ENCODE peak calls at places on chromosomes 5 and 9, in seven cellular contexts. I is occipital lobe; C is keratinocyte; D is lung microvascular endothelial cell; Q is M059J; S is Calu3; W is activated T-helper 1 cell treated with anti-CD3 and anti-CD28 coated beads, Interleukin-2, amount 50 U/mL, for 16 hours. F is an unnamed sample.

GRCh38 chr9:109403116-109403515 is 82.3 kb upstream of the EPB41L4B start:
- DNase-seq in C (no peak), Q (peak), W (no peak), S (no peak), I (no peak), D (no peak), F (no peak)

GRCh38 chr9:115808695-115809094 is 344.9 kb upstream of the PAPPA start:
- DNase-seq in C (no peak), W (no peak), S (no peak), D (no peak), Q (peak), I (no peak), F (no peak)

GRCh38 chr9:132813115-132813784 is 64.8 kb downstream of the AK8 start:
- DNase-seq in Q (no peak), I (no peak), S (no peak), D (no peak), C (no peak), W (no peak), F (no peak)

GRCh38 chr5:159965031-159965837 is 43.7 kb upstream of the TTC1 start:
- DNase-seq in C (no peak), S (peak), I (no peak), Q (peak), W (no peak), D (peak), F (peak)

GRCh38 chr9:130446111-130446861 is 1.5 kb downstream of the ASS1 start:
- DNase-seq in S (no peak), W (no peak), C (no peak), I (no peak), Q (peak), D (no peak), F (no peak)

GRCh38 chr9:13770956-13771355 is 491.5 kb upstream of the MPDZ start:
- DNase-seq in W (no peak), Q (no peak), D (no peak), S (no peak), I (no peak), C (no peak), F (no peak)

GRCh38 chr5:101534486-101535110 is 631.5 kb upstream of the ST8SIA4 start:
- DNase-seq in Q (no peak), I (no peak), C (no peak), D (no peak), S (no peak), W (no peak), F (no peak)

GRCh38 chr5:133514456-133514855 is 97.9 kb downstream of the FSTL4 start:
- DNase-seq in C (no peak), I (no peak), W (no peak), D (no peak), Q (no peak), S (no peak), F (no peak)

GRCh38 chr9:128001411-128002298 is 20.9 kb upstream of the EEIG1 start:
- DNase-seq in I (no peak), C (no peak), W (no peak), Q (peak), S (peak), D (peak), F (no peak)

GRCh38 chr9:114525505-114525904 is 20.2 kb upstream of the WHRN start:
- DNase-seq in S (no peak), C (no peak), D (no peak), I (no peak), Q (peak), W (no peak), F (no peak)

GRCh38 chr5:72517961-72518690 is 10.9 kb upstream of the ZNF366 start:
- DNase-seq in D (peak), S (no peak), W (no peak), C (no peak), I (no peak), Q (peak), F (no peak)

GRCh38 chr5:1394881-1395860 is 50.1 kb downstream of the SLC6A3 start:
- DNase-seq in W (no peak), S (no peak), Q (no peak), C (no peak), D (no peak), I (no peak), F (no peak)

GRCh38 chr5:59923465-59923864 is 29.9 kb upstream of the PDE4D start:
- DNase-seq in W (no peak), S (peak), Q (peak), C (no peak), D (peak), I (no peak), F (no peak)

GRCh38 chr5:65769539-65769938 is 47.5 kb downstream of the NLN start:
- DNase-seq in W (no peak), D (peak), S (no peak), C (peak), I (no peak), Q (peak), F (no peak)

GRCh38 chr5:11527994-11528393 is 376.3 kb downstream of the CTNND2 start:
- DNase-seq in D (no peak), W (no peak), I (no peak), S (no peak), Q (no peak), C (no peak), F (no peak)

GRCh38 chr5:179313849-179314521 is 31.3 kb downstream of the ADAMTS2 start:
- DNase-seq in W (no peak), I (no peak), S (no peak), D (no peak), C (no peak), Q (peak), F (no peak)

GRCh38 chr5:9545301-9545958 is 445 bp downstream of the SEMA5A start:
- DNase-seq in D (no peak), I (no peak), C (no peak), S (no peak), W (no peak), Q (no peak), F (no peak)

GRCh38 chr9:98861881-98862501 is 54.5 kb downstream of the GALNT12 start:
- DNase-seq in W (no peak), D (no peak), I (no peak), C (no peak), Q (peak), S (no peak), F (no peak)

GRCh38 chr5:89338935-89339334 is 456.0 kb upstream of the MEF2C start:
- DNase-seq in D (no peak), Q (peak), I (no peak), W (no peak), C (no peak), S (no peak), F (no peak)

GRCh38 chr5:74233571-74233970 is 407.0 kb downstream of the ENC1 start:
- DNase-seq in C (no peak), I (no peak), W (no peak), S (no peak), D (no peak), Q (peak), F (no peak)

GRCh38 chr5:150517272-150518152 is 9.6 kb downstream of the NDST1 start:
- DNase-seq in C (no peak), W (no peak), S (peak), Q (peak), I (no peak), D (peak), F (no peak)

GRCh38 chr5:91030521-91031395 is 352.4 kb downstream of the ARRDC3 start:
- DNase-seq in W (no peak), D (no peak), C (no peak), I (no peak), S (no peak), Q (no peak), F (no peak)

GRCh38 chr5:155700333-155700732 is 626.6 kb upstream of the SGCD start:
- DNase-seq in W (no peak), Q (no peak), I (no peak), S (no peak), C (no peak), D (no peak), F (no peak)

GRCh38 chr9:105436753-105437152 is 11.1 kb upstream of the FSD1L start:
- DNase-seq in D (no peak), S (no peak), C (no peak), I (no peak), W (no peak), Q (no peak), F (no peak)

GRCh38 chr5:56190500-56190899 is 42.6 kb downstream of the ANKRD55 start:
- DNase-seq in D (peak), I (no peak), S (no peak), W (no peak), C (peak), Q (peak), F (peak)

GRCh38 chr5:170112876-170113516 is 7.3 kb downstream of the FOXI1 start:
- DNase-seq in D (no peak), W (no peak), S (no peak), Q (no peak), I (no peak), C (no peak), F (no peak)

GRCh38 chr9:104279535-104280215 is 185.6 kb downstream of the SMC2 start:
- DNase-seq in D (no peak), S (no peak), Q (peak), I (no peak), C (no peak), W (no peak), F (no peak)

GRCh38 chr9:132575005-132575609 is 7.3 kb upstream of the BARHL1 start:
- DNase-seq in C (no peak), I (peak), Q (peak), D (peak), S (peak), W (no peak), F (no peak)

GRCh38 chr5:32984851-32985250 is 273.7 kb downstream of the NPR3 start:
- DNase-seq in Q (peak), S (no peak), C (no peak), W (no peak), I (no peak), D (peak), F (no peak)

GRCh38 chr9:129349571-129349947 is 171.5 kb upstream of the IER5L start:
- DNase-seq in D (no peak), C (no peak), W (no peak), Q (no peak), S (no peak), I (no peak), F (no peak)

GRCh38 chr9:34139477-34140146 is 13.1 kb upstream of the DCAF12 start:
- DNase-seq in W (no peak), S (peak), D (peak), C (no peak), I (no peak), Q (peak), F (no peak)

GRCh38 chr9:87148391-87149237 is 201.3 kb upstream of the GAS1 start:
- DNase-seq in D (peak), Q (peak), I (peak), C (no peak), W (no peak), S (peak), F (no peak)

GRCh38 chr5:29516224-29516623 is 1677.3 kb upstream of the CDH6 start:
- DNase-seq in S (no peak), I (no peak), C (no peak), W (no peak), D (no peak), Q (no peak), F (no peak)

GRCh38 chr5:32278403-32278802 is 34.3 kb downstream of the MTMR12 start:
- DNase-seq in W (no peak), I (no peak), C (no peak), D (peak), Q (peak), S (no peak), F (no peak)

GRCh38 chr9:20988916-20989315 is 42.5 kb downstream of the HACD4 start:
- DNase-seq in I (no peak), D (no peak), C (no peak), S (no peak), Q (no peak), W (no peak), F (no peak)

GRCh38 chr9:134636142-134636507 is 5.5 kb upstream of the COL5A1 start:
- DNase-seq in W (no peak), C (no peak), D (no peak), I (no peak), S (no peak), Q (no peak), F (no peak)

GRCh38 chr5:3301316-3301715 is 294.3 kb upstream of the IRX1 start:
- DNase-seq in C (no peak), Q (no peak), W (no peak), D (no peak), I (no peak), S (no peak), F (no peak)

GRCh38 chr5:133425183-133425582 is 187.2 kb downstream of the FSTL4 start:
- DNase-seq in C (no peak), S (no peak), Q (no peak), I (no peak), D (no peak), W (no peak), F (no peak)

GRCh38 chr9:117403403-117403811 is 11.4 kb downstream of the ASTN2 start:
- DNase-seq in Q (no peak), S (no peak), D (no peak), W (no peak), I (peak), C (no peak), F (no peak)

F was measured in stimulated activated CD4-positive, alpha-beta T cell treated with anti-CD3 and anti-CD28 coated beads, TNF-alpha, amount 100 ng/mL, for 1 hour.